ENCODE peak calls at places on chromosomes 13 and 19, in six cellular contexts. A, N, O, F, E and P are unnamed samples.

GRCh38 chr19:30277941-30278881 is 94.0 kb upstream of the ZNF536 start:
- DNase-seq in A (no peak), N (no peak), O (no peak), F (no peak), E (no peak), P (no peak)

GRCh38 chr13:23449386-23450162 is 16.1 kb upstream of the SACS start:
- DNase-seq in A (no peak), N (no peak), O (no peak), F (no peak), E (no peak), P (no peak)

GRCh38 chr19:33241091-33241529 is 15.5 kb upstream of the SLC7A10 start:
- DNase-seq in A (no peak), N (no peak), O (no peak), F (peak; percentile 59), E (no peak), P (no peak)

GRCh38 chr13:58476176-58476575 is 844.6 kb downstream of the PCDH17 start:
- DNase-seq in A (no peak), N (no peak), O (no peak), F (no peak), E (no peak), P (no peak)

GRCh38 chr19:5338661-5339469 is 1.7 kb downstream of the PTPRS start:
- DNase-seq in A (no peak), N (no peak), O (no peak), F (peak; percentile 34), E (no peak), P (no peak)

GRCh38 chr19:802497-802887 is 5.2 kb downstream of the PTBP1 start:
- DNase-seq in A (no peak), N (no peak), O (no peak), F (no peak), E (no peak), P (no peak)

GRCh38 chr19:1725100-1726064 is 27.9 kb upstream of the ONECUT3 start:
- DNase-seq in A (no peak), N (no peak), O (peak; percentile 60), F (peak; percentile 75), E (peak; percentile 26), P (no peak)

GRCh38 chr19:46180701-46181385 is 32.8 kb downstream of the IGFL2 start:
- DNase-seq in A (no peak), N (no peak), O (no peak), F (no peak), E (peak; percentile 39), P (no peak)

GRCh38 chr19:12867120-12868099 is 13.8 kb downstream of the DNASE2 start:
- DNase-seq in A (no peak), N (peak; percentile 52), O (peak; percentile 55), F (peak; percentile 85), E (no peak), P (no peak)

GRCh38 chr13:107457686-107458085 is 757.6 kb downstream of the LIG4 start:
- DNase-seq in A (no peak), N (no peak), O (no peak), F (no peak), E (no peak), P (no peak)

GRCh38 chr13:84430015-84430414 is 547.7 kb upstream of the SLITRK1 start:
- DNase-seq in A (no peak), N (no peak), O (no peak), F (no peak), E (peak; percentile 72), P (no peak)

GRCh38 chr19:7288977-7289376 is 5.2 kb downstream of the INSR start:
- DNase-seq in A (no peak), N (no peak), O (no peak), F (no peak), E (no peak), P (no peak)

GRCh38 chr13:44274838-44275237 is 98.8 kb upstream of the SERP2 start:
- DNase-seq in A (no peak), N (no peak), O (no peak), F (peak; percentile 62), E (no peak), P (no peak)

DNA sequence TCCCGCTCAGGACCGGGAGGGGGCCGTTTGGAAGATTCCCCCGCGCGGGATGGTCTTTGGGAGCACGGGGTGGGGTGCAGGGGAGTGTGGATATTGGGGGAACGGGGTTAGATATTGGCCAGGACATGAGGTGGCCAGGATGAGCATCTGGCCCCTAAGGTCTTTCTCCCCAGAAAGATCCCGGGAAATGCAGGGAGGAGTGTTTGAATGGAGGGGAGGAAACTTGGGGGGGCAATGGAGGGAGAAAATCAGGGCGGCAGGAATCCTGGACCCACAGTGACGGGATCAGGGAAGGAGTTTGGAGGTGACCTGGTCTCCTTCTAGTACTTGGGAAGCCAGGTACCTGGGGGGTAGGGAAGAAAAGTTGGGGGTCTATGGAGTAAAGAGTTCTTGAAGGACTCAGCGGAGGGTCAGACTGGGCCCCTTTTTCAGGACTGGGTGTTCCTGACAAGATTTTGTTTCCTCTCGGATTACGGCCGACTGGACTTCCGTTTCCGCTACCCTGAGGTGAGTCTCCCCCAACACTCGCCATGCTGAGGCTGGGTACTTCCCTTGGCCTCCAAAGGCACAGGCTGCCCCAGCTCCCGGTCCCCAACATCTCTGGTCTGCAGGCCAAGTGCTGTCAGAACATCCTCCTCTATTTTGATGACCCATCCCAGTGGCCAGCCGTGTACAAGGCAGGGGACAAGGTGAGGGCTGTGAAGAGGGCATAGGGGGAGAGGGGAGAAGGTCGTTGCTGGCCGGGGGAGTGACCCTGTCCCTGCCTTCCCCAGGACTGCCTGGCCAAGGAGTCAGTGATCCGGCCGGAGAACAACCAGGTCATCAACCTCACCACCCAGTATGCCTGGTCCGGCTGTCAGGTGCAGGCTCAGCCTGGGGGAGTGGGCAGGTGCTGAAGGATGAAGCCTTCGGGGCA is 989 bp downstream of the TMEM145 start:
- DNase-seq in A (no peak), N (no peak), O (no peak), F (no peak), E (no peak), P (no peak)
- H3K4me3 ChIP-seq in A (no peak overlapping the region), N (no peak overlapping the region), O (peak overlapping the region; percentile 54), F (no peak overlapping the region), E (no peak overlapping the region), P (no peak overlapping the region)

GRCh38 chr19:3458229-3458555 is 22.1 kb downstream of the SMIM24 start:
- DNase-seq in A (no peak), N (no peak), O (no peak), F (peak; percentile 48), E (no peak), P (no peak)

GRCh38 chr19:3455960-3456601 is 24.2 kb downstream of the SMIM24 start:
- DNase-seq in A (no peak), N (no peak), O (no peak), F (no peak), E (no peak), P (no peak)

GRCh38 chr19:3455393-3455955 is 24.9 kb downstream of the SMIM24 start:
- DNase-seq in A (no peak), N (no peak), O (no peak), F (no peak), E (no peak), P (no peak)

GRCh38 chr19:3457531-3458228 is 22.6 kb downstream of the SMIM24 start:
- DNase-seq in A (no peak), N (no peak), O (no peak), F (no peak), E (no peak), P (no peak)

GRCh38 chr19:3456925-3457530 is 23.3 kb downstream of the SMIM24 start:
- DNase-seq in A (no peak), N (no peak), O (no peak), F (no peak), E (no peak), P (no peak)
- H3K4me3 ChIP-seq in A (no peak overlapping the region), N (no peak overlapping the region), O (no peak overlapping the region), F (no peak overlapping the region), E (no peak overlapping the region), P (no peak overlapping the region)

GRCh38 chr13:29143864-29144263 is 323.7 kb downstream of the MTUS2 start:
- DNase-seq in A (no peak), N (no peak), O (no peak), F (no peak), E (peak; percentile 4), P (no peak)
- H3K4me3 ChIP-seq in A (no peak overlapping the region), N (no peak overlapping the region), O (no peak overlapping the region), F (no peak overlapping the region), E (no peak overlapping the region), P (no peak overlapping the region)

GRCh38 chr13:41107104-41107571 is 25.5 kb downstream of the KBTBD6 start:
- DNase-seq in A (no peak), N (no peak), O (no peak), F (no peak), E (no peak), P (no peak)
- H3K4me3 ChIP-seq in A (no peak overlapping the region), N (no peak overlapping the region), O (no peak overlapping the region), F (no peak overlapping the region), E (no peak overlapping the region), P (no peak overlapping the region)

GRCh38 chr13:41916173-41916954 is 44.5 kb downstream of the VWA8 start:
- DNase-seq in A (peak; percentile 66), N (peak; percentile 12), O (no peak), F (peak; percentile 33), E (peak; percentile 80), P (no peak)

GRCh38 chr13:41917641-41918040 is 43.3 kb downstream of the VWA8 start:
- DNase-seq in A (peak; percentile 43), N (no peak), O (no peak), F (no peak), E (peak; percentile 86), P (no peak)

GRCh38 chr13:41919031-41919740 is 41.7 kb downstream of the VWA8 start:
- DNase-seq in A (no peak), N (no peak), O (no peak), F (no peak), E (no peak), P (no peak)

GRCh38 chr13:41915096-41915495 is 45.8 kb downstream of the VWA8 start:
- DNase-seq in A (no peak), N (no peak), O (no peak), F (no peak), E (no peak), P (no peak)

DNA sequence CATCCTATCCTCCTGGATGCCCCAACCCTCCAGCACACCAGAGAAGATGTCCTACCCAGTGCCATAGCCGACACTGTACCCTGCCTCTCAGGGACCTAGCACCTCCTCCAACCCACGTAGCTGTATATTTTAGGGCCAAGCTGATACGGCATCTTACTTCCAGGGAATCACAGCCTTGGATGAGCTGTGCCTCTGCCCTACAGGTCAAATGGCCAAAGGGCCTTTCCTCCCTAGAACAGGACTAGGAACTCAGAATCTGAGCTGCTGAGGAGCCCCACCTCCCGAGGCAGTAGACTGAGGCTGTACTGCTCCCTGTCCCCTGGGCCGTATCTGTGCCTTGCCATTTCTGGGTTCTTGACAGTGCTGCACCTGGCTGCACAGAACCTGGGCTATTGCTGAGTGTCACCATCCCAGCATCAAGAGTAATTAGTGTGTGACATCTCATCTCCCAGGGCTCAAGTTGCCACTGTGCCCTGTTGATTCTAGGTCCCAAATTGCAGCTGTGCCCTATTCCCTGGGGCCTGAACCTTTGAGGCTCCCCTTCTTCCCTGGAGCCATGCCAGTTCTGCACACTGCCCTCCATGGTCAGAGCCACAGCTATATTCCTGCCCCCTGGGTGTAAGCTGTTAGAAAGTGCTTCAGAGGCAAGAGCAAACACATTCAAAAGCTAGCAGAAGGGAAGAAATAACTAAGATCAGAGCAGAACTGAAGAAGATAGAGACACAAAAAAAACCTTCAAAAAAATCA is 41.0 kb downstream of the VWA8 start:
- DNase-seq in A (no peak), N (no peak), O (no peak), F (no peak), E (no peak), P (no peak)
- H3K4me3 ChIP-seq in A (no peak overlapping the region), N (no peak overlapping the region), O (no peak overlapping the region), F (no peak overlapping the region), E (no peak overlapping the region), P (no peak overlapping the region)

GRCh38 chr13:33560722-33561121 is 257.2 kb upstream of the RFC3 start:
- DNase-seq in A (no peak), N (no peak), O (no peak), F (no peak), E (peak; percentile 30), P (no peak)
- H3K4me3 ChIP-seq in A (no peak overlapping the region), N (no peak overlapping the region), O (no peak overlapping the region), F (no peak overlapping the region), E (no peak overlapping the region), P (no peak overlapping the region)